ENCODE peak calls at places on chromosomes 7 and 10, in four cellular contexts. One of them, this sample, is unnamed.

GRCh38 chr7:55951637-55952351 is at the start of gene MRPS17:
- DNase-seq in SK-N-SH: peak
- DNase-seq in HCT116: peak
- DNase-seq in K562: peak
- DNase-seq in this sample: peak

GRCh38 chr7:48637382-48637781 is 287.0 kb upstream of the CDC14C start:
- DNase-seq in HCT116: no peak
- DNase-seq in K562: peak
- DNase-seq in SK-N-SH: no peak
- DNase-seq in this sample: no peak

GRCh38 chr7:144384555-144385245 is 18.8 kb downstream of the NOBOX start:
- DNase-seq in SK-N-SH: no peak
- DNase-seq in K562: no peak
- DNase-seq in HCT116: peak
- DNase-seq in this sample: no peak

GRCh38 chr7:132882714-132883428 is 199.0 kb downstream of the CHCHD3 start:
- DNase-seq in K562: peak
- DNase-seq in HCT116: no peak
- DNase-seq in SK-N-SH: no peak
- DNase-seq in this sample: no peak

GRCh38 chr10:28640551-28640950 is 36.8 kb upstream of the BAMBI start:
- DNase-seq in K562: no peak
- DNase-seq in HCT116: no peak
- DNase-seq in SK-N-SH: no peak
- DNase-seq in this sample: no peak

GRCh38 chr10:131131726-131132561 is 179.6 kb downstream of the TCERG1L start:
- DNase-seq in K562: no peak
- DNase-seq in HCT116: no peak
- DNase-seq in SK-N-SH: no peak
- DNase-seq in this sample: no peak

GRCh38 chr7:134502463-134502862 is 24.9 kb upstream of the AKR1B10 start:
- DNase-seq in HCT116: no peak
- DNase-seq in SK-N-SH: no peak
- DNase-seq in K562: no peak
- DNase-seq in this sample: no peak

GRCh38 chr7:116804459-116804858 is 57.9 kb upstream of the CAPZA2 start:
- DNase-seq in K562: no peak
- DNase-seq in SK-N-SH: no peak
- DNase-seq in HCT116: no peak
- DNase-seq in this sample: peak

GRCh38 chr7:25553580-25554274 is 325.4 kb upstream of the NPVF start:
- DNase-seq in HCT116: no peak
- DNase-seq in SK-N-SH: no peak
- DNase-seq in K562: no peak
- DNase-seq in this sample: no peak

GRCh38 chr7:94064541-94065191 is 60.5 kb upstream of the BET1 start:
- DNase-seq in SK-N-SH: peak
- DNase-seq in K562: peak
- DNase-seq in HCT116: no peak
- DNase-seq in this sample: no peak

GRCh38 chr10:119650692-119651513 is at the start of gene BAG3:
- DNase-seq in K562: peak
- DNase-seq in SK-N-SH: peak
- DNase-seq in HCT116: peak
- DNase-seq in this sample: peak

GRCh38 chr7:93949468-93949867 is 27.9 kb downstream of the GNG11 start:
- DNase-seq in K562: no peak
- DNase-seq in HCT116: no peak
- DNase-seq in SK-N-SH: peak
- DNase-seq in this sample: no peak

GRCh38 chr10:9957352-9957751 is 1060.3 kb upstream of the CELF2 start:
- DNase-seq in HCT116: no peak
- DNase-seq in K562: no peak
- DNase-seq in SK-N-SH: no peak
- DNase-seq in this sample: no peak

GRCh38 chr10:126041804-126042231 is 145.5 kb downstream of the FANK1 start:
- DNase-seq in HCT116: no peak
- DNase-seq in K562: no peak
- DNase-seq in SK-N-SH: peak
- DNase-seq in this sample: peak

GRCh38 chr10:111967547-111967946 is 216.0 kb downstream of the GPAM start:
- DNase-seq in SK-N-SH: no peak
- DNase-seq in K562: no peak
- DNase-seq in HCT116: no peak
- DNase-seq in this sample: no peak

GRCh38 chr10:106506509-106507265 is 657.8 kb downstream of the SORCS1 start:
- DNase-seq in K562: no peak
- DNase-seq in SK-N-SH: no peak
- DNase-seq in HCT116: no peak
- DNase-seq in this sample: no peak

GRCh38 chr7:142391191-142391992 is 133.5 kb upstream of the PRSS58 start:
- DNase-seq in SK-N-SH: no peak
- DNase-seq in HCT116: peak
- DNase-seq in K562: peak
- DNase-seq in this sample: no peak

GRCh38 chr7:16130127-16131110 is 290.9 kb downstream of the CRPPA start:
- DNase-seq in SK-N-SH: no peak
- DNase-seq in K562: no peak
- DNase-seq in HCT116: no peak
- DNase-seq in this sample: no peak

GRCh38 chr7:17019106-17019505 is 137.3 kb upstream of the AGR3 start:
- DNase-seq in HCT116: no peak
- DNase-seq in SK-N-SH: no peak
- DNase-seq in K562: no peak
- DNase-seq in this sample: no peak

GRCh38 chr10:113520606-113521481 is 32.0 kb upstream of the HABP2 start:
- DNase-seq in K562: peak
- DNase-seq in HCT116: peak
- DNase-seq in SK-N-SH: peak
- DNase-seq in this sample: peak

GRCh38 chr7:127782550-127783266 is 130.7 kb downstream of the SND1 start:
- DNase-seq in SK-N-SH: peak
- DNase-seq in HCT116: no peak
- DNase-seq in K562: no peak
- DNase-seq in this sample: no peak

GRCh38 chr7:98816925-98817710 is 52.7 kb downstream of the TMEM130 start:
- DNase-seq in HCT116: no peak
- DNase-seq in SK-N-SH: no peak
- DNase-seq in K562: no peak
- DNase-seq in this sample: no peak

GRCh38 chr7:114083714-114084113 is 164.9 kb upstream of the PPP1R3A start:
- DNase-seq in SK-N-SH: peak
- DNase-seq in K562: no peak
- DNase-seq in HCT116: no peak
- DNase-seq in this sample: no peak

GRCh38 chr7:129949292-129950133 is 3.2 kb downstream of the UBE2H start:
- DNase-seq in HCT116: peak
- DNase-seq in K562: no peak
- DNase-seq in SK-N-SH: peak
- DNase-seq in this sample: peak

GRCh38 chr10:90621577-90621976 is 236.3 kb downstream of the HTR7 start:
- DNase-seq in K562: no peak
- DNase-seq in SK-N-SH: no peak
- DNase-seq in HCT116: no peak
- DNase-seq in this sample: no peak

GRCh38 chr7:139886899-139887298 is 57.8 kb downstream of the TBXAS1 start:
- DNase-seq in HCT116: no peak
- DNase-seq in K562: no peak
- DNase-seq in SK-N-SH: no peak
- DNase-seq in this sample: no peak

GRCh38 chr7:139893999-139894398 is 64.9 kb downstream of the TBXAS1 start:
- DNase-seq in K562: no peak
- DNase-seq in SK-N-SH: no peak
- DNase-seq in HCT116: no peak
- DNase-seq in this sample: no peak

GRCh38 chr7:139887895-139888518 is 58.9 kb downstream of the TBXAS1 start:
- DNase-seq in HCT116: no peak
- DNase-seq in SK-N-SH: no peak
- DNase-seq in K562: peak
- DNase-seq in this sample: no peak

GRCh38 chr7:139886206-139886605 is 57.1 kb downstream of the TBXAS1 start:
- DNase-seq in HCT116: no peak
- DNase-seq in K562: no peak
- DNase-seq in SK-N-SH: no peak
- DNase-seq in this sample: no peak

DNA sequence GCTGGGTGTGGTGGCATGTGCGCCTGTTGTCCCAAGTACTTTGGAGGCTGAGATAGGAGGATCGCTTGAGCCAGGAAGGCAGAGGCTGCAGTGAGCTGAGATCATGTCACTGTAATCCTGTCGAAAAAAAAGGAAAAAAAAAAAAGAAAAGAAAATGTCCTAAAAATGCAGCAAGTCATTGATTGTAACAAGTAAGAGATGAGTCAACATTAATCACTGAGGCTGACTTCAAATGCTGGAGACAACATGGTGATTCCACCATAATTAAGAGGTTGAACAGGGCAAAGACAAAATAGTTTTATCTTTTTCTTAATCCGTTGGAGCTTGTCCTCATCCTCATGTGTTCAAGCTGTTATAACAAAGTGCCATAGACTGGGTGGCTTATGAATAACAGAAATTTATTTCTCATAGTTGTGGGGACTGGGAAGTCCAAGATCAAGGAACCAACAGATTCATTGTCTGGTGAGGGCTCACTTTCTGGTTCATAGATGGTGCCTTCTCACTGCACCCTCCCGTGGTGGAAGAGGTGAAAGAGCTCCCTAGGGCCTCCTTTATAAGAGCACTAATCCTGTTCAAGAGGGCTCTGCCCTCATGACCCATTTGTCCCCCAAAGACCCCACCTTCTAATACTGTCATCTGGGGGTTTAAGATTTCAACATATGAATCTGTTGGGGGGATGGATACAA is 60.3 kb downstream of the TBXAS1 start:
- DNase-seq in K562: no peak
- DNase-seq in SK-N-SH: no peak
- DNase-seq in HCT116: no peak
- DNase-seq in this sample: peak
- TF ChIP-seq ELF1 in K562: no peak
- TF ChIP-seq ELF1 in SK-N-SH: no peak
- TF ChIP-seq ELF1 in HCT116: no peak
- TF ChIP-seq ELF1 in this sample: no peak

GRCh38 chr7:87312215-87312865 is 33.1 kb upstream of the CROT start:
- DNase-seq in HCT116: peak
- DNase-seq in SK-N-SH: peak
- DNase-seq in K562: peak
- DNase-seq in this sample: peak

GRCh38 chr7:87316097-87316700 is 29.3 kb upstream of the CROT start:
- DNase-seq in HCT116: no peak
- DNase-seq in K562: no peak
- DNase-seq in SK-N-SH: no peak
- DNase-seq in this sample: no peak

DNA sequence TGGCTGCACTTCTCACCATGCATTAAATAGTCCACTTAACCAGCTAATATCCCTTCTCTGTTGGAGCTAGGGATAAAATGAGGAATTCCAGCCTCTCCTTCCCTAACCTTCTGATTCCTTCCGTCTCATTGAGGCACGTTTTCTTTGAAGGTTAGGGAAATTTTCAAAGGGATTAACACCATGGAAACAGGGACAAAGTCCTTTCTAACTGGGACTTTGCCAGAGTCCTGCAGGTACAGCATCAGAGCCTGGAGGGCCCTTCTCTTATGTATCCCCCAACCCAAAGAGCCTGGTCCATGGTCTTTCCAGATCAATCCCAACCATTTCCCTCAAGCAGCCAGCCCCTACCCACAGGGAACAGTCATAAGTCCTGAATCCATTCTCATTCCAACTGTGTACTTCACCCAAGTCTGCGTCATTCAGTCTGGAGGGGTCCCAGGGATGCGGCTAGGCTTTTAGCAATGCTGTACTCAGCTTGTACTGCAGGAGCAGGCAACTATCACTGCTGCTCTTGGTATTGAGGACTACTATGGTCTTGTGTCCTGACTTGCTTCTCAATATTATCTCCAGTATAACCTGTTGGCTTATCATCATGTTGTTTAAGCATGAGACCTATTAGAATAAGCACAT is 34.6 kb upstream of the CROT start:
- DNase-seq in SK-N-SH: no peak
- DNase-seq in HCT116: no peak
- DNase-seq in K562: no peak
- DNase-seq in this sample: peak
- TF ChIP-seq ELF1 in SK-N-SH: no peak
- TF ChIP-seq ELF1 in HCT116: no peak
- TF ChIP-seq ELF1 in K562: no peak
- TF ChIP-seq ELF1 in this sample: no peak

DNA sequence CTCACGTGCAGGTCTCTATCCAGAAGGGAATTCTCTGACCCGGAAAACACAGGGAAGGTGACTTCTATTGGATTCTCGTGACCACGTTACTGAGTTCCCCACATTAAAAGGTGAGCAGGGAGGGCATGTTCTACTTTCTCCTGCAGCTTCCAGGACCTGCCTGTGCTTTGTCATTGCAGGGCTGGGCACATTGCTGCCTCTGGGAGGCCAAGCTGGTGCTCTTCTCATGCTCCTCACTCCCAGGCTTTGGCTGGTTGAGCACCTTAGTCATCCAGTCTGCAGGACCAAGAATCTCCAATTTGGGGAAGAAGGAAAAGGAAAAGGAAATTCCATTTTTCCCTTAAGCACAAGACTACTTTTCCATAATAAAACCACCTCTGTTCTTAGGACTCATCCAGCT is 86.5 kb upstream of the TMEM72 start:
- DNase-seq in K562: no peak
- DNase-seq in SK-N-SH: no peak
- DNase-seq in HCT116: no peak
- DNase-seq in this sample: no peak
- TF ChIP-seq ELF1 in K562: no peak
- TF ChIP-seq ELF1 in SK-N-SH: no peak
- TF ChIP-seq ELF1 in HCT116: no peak
- TF ChIP-seq ELF1 in this sample: no peak

GRCh38 chr10:129756912-129757861 is 206.9 kb downstream of the EBF3 start:
- DNase-seq in K562: no peak
- DNase-seq in SK-N-SH: no peak
- DNase-seq in HCT116: no peak
- DNase-seq in this sample: no peak

GRCh38 chr10:129760003-129760315 is 204.1 kb downstream of the EBF3 start:
- DNase-seq in HCT116: no peak
- DNase-seq in SK-N-SH: no peak
- DNase-seq in K562: no peak
- DNase-seq in this sample: no peak

GRCh38 chr10:129759214-129760002 is 204.7 kb downstream of the EBF3 start:
- DNase-seq in K562: no peak
- DNase-seq in SK-N-SH: no peak
- DNase-seq in HCT116: no peak
- DNase-seq in this sample: no peak

GRCh38 chr10:129758591-129759021 is 205.5 kb downstream of the EBF3 start:
- DNase-seq in K562: no peak
- DNase-seq in HCT116: no peak
- DNase-seq in SK-N-SH: no peak
- DNase-seq in this sample: no peak

DNA sequence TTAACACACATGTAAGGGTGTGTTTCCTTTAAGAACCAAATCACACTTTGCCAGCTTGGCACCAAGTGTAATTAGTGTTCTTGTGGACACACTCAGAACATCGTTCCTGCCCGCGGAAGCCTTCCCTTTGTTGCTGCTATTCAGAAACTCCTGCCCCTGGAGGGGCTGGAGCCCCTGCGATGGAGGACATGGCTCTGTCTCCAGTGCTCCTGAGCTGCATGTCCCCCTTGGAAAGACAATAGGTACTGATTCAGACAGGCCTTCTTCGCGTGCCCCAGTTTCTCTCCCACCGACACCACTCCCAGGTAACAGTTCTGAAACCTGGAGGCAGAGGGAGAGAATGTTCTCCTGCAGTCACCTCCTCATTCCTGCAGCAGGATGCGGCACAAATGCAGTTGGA is 205.9 kb downstream of the EBF3 start:
- DNase-seq in K562: no peak
- DNase-seq in HCT116: no peak
- DNase-seq in SK-N-SH: no peak
- DNase-seq in this sample: no peak
- TF ChIP-seq ELF1 in K562: no peak
- TF ChIP-seq ELF1 in HCT116: no peak
- TF ChIP-seq ELF1 in SK-N-SH: no peak
- TF ChIP-seq ELF1 in this sample: no peak